ENCODE peak calls at places on chromosomes 11 and 22, in six cellular contexts. One of them, this sample, is unnamed.

GRCh38 chr11:96267490-96268010 is 75.4 kb downstream of the MAML2 start:
- DNase-seq in HFF-Myc: no peak
- DNase-seq in body of pancreas: no peak
- DNase-seq in coronary artery: no peak
- DNase-seq in upper lobe of left lung: no peak
- DNase-seq in heart right ventricle: no peak
- DNase-seq in this sample: no peak

GRCh38 chr11:89458646-89459045 is 32.5 kb downstream of the NOX4 start:
- DNase-seq in HFF-Myc: no peak
- DNase-seq in coronary artery: no peak
- DNase-seq in body of pancreas: no peak
- DNase-seq in upper lobe of left lung: no peak
- DNase-seq in heart right ventricle: no peak
- DNase-seq in this sample: peak

GRCh38 chr11:60345489-60345888 is 18.4 kb downstream of the MS4A6E start:
- DNase-seq in upper lobe of left lung: no peak
- DNase-seq in body of pancreas: peak
- DNase-seq in heart right ventricle: peak
- DNase-seq in HFF-Myc: no peak
- DNase-seq in coronary artery: no peak
- DNase-seq in this sample: no peak

GRCh38 chr11:112961751-112962747 is 829 bp downstream of the NCAM1 start:
- DNase-seq in heart right ventricle: peak
- DNase-seq in body of pancreas: no peak
- DNase-seq in HFF-Myc: no peak
- DNase-seq in coronary artery: no peak
- DNase-seq in upper lobe of left lung: peak
- DNase-seq in this sample: no peak

GRCh38 chr11:116309446-116309845 is 463.3 kb downstream of the BUD13 start:
- DNase-seq in heart right ventricle: no peak
- DNase-seq in upper lobe of left lung: no peak
- DNase-seq in coronary artery: no peak
- DNase-seq in body of pancreas: no peak
- DNase-seq in HFF-Myc: no peak
- DNase-seq in this sample: no peak

GRCh38 chr11:26331911-26332571 is at the start of gene ANO3:
- DNase-seq in heart right ventricle: peak
- DNase-seq in upper lobe of left lung: peak
- DNase-seq in coronary artery: no peak
- DNase-seq in HFF-Myc: peak
- DNase-seq in body of pancreas: peak
- DNase-seq in this sample: peak

GRCh38 chr11:68659158-68659921 is 25.0 kb upstream of the GAL start:
- DNase-seq in upper lobe of left lung: peak
- DNase-seq in coronary artery: no peak
- DNase-seq in heart right ventricle: peak
- DNase-seq in body of pancreas: no peak
- DNase-seq in HFF-Myc: peak
- DNase-seq in this sample: peak

GRCh38 chr11:27398413-27398780 is 35.4 kb upstream of the CCDC34 start:
- DNase-seq in coronary artery: no peak
- DNase-seq in body of pancreas: no peak
- DNase-seq in upper lobe of left lung: no peak
- DNase-seq in HFF-Myc: no peak
- DNase-seq in heart right ventricle: no peak
- DNase-seq in this sample: no peak

GRCh38 chr11:4511846-4512245 is 29.4 kb downstream of the OR52K1 start:
- DNase-seq in upper lobe of left lung: no peak
- DNase-seq in heart right ventricle: no peak
- DNase-seq in coronary artery: no peak
- DNase-seq in HFF-Myc: no peak
- DNase-seq in body of pancreas: no peak
- DNase-seq in this sample: no peak

GRCh38 chr11:57530596-57531507 is at the start of gene TIMM10:
- DNase-seq in upper lobe of left lung: peak
- DNase-seq in coronary artery: peak
- DNase-seq in body of pancreas: peak
- DNase-seq in heart right ventricle: peak
- DNase-seq in HFF-Myc: peak
- DNase-seq in this sample: peak

GRCh38 chr11:93740031-93740801 is 1.1 kb downstream of the TAF1D start:
- DNase-seq in HFF-Myc: no peak
- DNase-seq in heart right ventricle: no peak
- DNase-seq in body of pancreas: peak
- DNase-seq in coronary artery: no peak
- DNase-seq in upper lobe of left lung: no peak
- DNase-seq in this sample: no peak

DNA sequence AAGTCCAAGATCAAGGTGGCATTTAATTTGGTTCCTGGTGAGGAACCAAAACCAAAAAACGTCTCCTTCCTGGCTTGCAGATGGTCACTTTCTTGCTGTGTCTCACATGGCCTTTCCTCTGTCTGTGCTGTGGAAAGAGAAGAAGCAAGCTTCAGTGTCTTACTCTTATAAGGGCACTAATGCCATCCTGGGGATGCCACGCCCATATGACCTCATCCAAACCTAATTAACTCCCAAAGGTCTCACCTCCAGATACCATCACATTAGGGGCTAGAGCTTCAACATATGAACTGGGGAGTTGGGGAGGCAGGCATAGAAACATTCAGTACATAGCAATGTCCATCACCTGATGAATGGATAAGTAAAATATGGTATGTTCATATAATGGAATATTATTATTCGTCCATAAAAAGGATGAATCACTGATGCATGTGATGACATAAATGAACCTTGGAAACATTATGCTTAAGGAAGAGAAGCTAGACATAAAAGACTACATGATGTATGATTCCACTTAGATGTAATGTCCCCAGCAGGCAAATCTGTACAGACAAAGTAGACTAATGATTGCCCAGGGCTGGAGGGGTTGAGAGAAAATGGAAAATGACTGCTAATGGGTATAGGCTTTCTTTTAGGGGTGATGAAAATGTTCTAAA is 78.6 kb upstream of the B3GNT6 start:
- DNase-seq in upper lobe of left lung: no peak
- DNase-seq in heart right ventricle: no peak
- DNase-seq in HFF-Myc: no peak
- DNase-seq in body of pancreas: no peak
- DNase-seq in coronary artery: no peak
- DNase-seq in this sample: no peak
- H3K4me3 ChIP-seq in upper lobe of left lung: no peak
- H3K4me3 ChIP-seq in heart right ventricle: no peak
- H3K4me3 ChIP-seq in HFF-Myc: no peak
- H3K4me3 ChIP-seq in body of pancreas: no peak
- H3K4me3 ChIP-seq in coronary artery: no peak
- H3K4me3 ChIP-seq in this sample: no peak

GRCh38 chr22:21970800-21971617 is 11.6 kb downstream of the TOP3B start:
- DNase-seq in upper lobe of left lung: peak
- DNase-seq in HFF-Myc: no peak
- DNase-seq in body of pancreas: no peak
- DNase-seq in heart right ventricle: no peak
- DNase-seq in coronary artery: no peak
- DNase-seq in this sample: no peak

GRCh38 chr22:21971858-21972275 is 10.7 kb downstream of the TOP3B start:
- DNase-seq in coronary artery: no peak
- DNase-seq in upper lobe of left lung: no peak
- DNase-seq in heart right ventricle: no peak
- DNase-seq in body of pancreas: no peak
- DNase-seq in HFF-Myc: no peak
- DNase-seq in this sample: no peak

GRCh38 chr22:21974058-21974649 is 8.4 kb downstream of the TOP3B start:
- DNase-seq in upper lobe of left lung: peak
- DNase-seq in body of pancreas: no peak
- DNase-seq in coronary artery: no peak
- DNase-seq in heart right ventricle: no peak
- DNase-seq in HFF-Myc: no peak
- DNase-seq in this sample: no peak

GRCh38 chr22:21972806-21973205 is 9.8 kb downstream of the TOP3B start:
- DNase-seq in HFF-Myc: no peak
- DNase-seq in heart right ventricle: no peak
- DNase-seq in body of pancreas: no peak
- DNase-seq in coronary artery: no peak
- DNase-seq in upper lobe of left lung: peak
- DNase-seq in this sample: no peak

DNA sequence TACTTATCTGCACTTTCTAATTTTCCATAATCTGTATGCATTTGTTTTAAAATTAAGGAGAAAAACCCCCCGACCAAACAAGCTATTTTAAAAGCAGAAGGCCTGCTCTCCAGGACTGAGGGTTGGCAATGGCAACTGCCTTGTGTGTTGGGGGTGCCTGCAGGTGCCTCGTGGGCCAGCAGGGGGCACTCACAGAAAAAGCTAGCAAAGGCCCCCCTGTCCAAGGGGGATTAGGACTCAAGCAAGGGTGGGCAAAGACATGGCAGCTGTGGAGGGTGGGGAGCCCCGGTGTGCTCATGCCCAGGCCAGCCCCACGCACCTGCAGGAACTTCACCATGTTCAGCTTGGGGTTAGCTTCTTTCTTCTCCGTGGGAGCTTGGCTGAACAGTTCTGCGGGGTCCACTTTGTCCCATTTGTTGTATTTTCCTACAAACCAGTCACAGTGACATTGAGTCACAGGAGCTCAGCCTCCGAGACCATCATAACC is 10.3 kb downstream of the TOP3B start:
- DNase-seq in upper lobe of left lung: peak
- DNase-seq in coronary artery: no peak
- DNase-seq in body of pancreas: peak
- DNase-seq in heart right ventricle: no peak
- DNase-seq in HFF-Myc: no peak
- DNase-seq in this sample: no peak
- TF ChIP-seq CTCF in upper lobe of left lung: peak
- TF ChIP-seq CTCF in coronary artery: peak
- TF ChIP-seq CTCF in body of pancreas: peak
- TF ChIP-seq CTCF in heart right ventricle: peak
- TF ChIP-seq CTCF in HFF-Myc: peak
- TF ChIP-seq CTCF in this sample: peak

GRCh38 chr11:62104816-62105610 is 18.8 kb upstream of the INCENP start:
- DNase-seq in heart right ventricle: peak
- DNase-seq in body of pancreas: no peak
- DNase-seq in coronary artery: no peak
- DNase-seq in HFF-Myc: no peak
- DNase-seq in upper lobe of left lung: no peak
- DNase-seq in this sample: no peak
- H3K4me3 ChIP-seq in heart right ventricle: peak
- H3K4me3 ChIP-seq in body of pancreas: no peak
- H3K4me3 ChIP-seq in coronary artery: peak
- H3K4me3 ChIP-seq in HFF-Myc: no peak
- H3K4me3 ChIP-seq in upper lobe of left lung: peak
- H3K4me3 ChIP-seq in this sample: no peak

DNA sequence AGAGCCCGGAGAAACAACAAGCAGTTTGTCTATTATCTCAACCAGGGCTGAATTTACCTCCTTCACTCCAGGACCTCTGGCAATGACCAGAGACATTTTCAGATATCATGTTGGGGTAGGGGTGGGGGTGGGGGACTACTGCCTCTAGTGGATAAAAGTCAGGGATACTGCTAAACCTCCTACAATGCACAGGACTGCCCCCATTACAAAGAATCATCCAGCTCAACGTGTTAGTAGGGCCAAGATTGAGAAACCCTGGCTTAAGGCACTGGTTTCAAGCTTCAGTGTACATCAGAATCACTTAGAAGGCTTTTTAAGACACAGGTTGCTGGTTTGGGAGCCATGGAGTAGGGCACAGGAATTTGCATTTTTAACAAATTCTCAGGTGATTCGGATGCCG is 124.0 kb downstream of the APIP start:
- DNase-seq in coronary artery: no peak
- DNase-seq in body of pancreas: no peak
- DNase-seq in HFF-Myc: no peak
- DNase-seq in upper lobe of left lung: no peak
- DNase-seq in heart right ventricle: no peak
- DNase-seq in this sample: no peak
- TF ChIP-seq CTCF in coronary artery: no peak
- TF ChIP-seq CTCF in body of pancreas: no peak
- TF ChIP-seq CTCF in HFF-Myc: peak
- TF ChIP-seq CTCF in upper lobe of left lung: no peak
- TF ChIP-seq CTCF in heart right ventricle: no peak
- TF ChIP-seq CTCF in this sample: no peak

GRCh38 chr11:76824980-76825725 is 35.6 kb upstream of the ACER3 start:
- DNase-seq in HFF-Myc: no peak
- DNase-seq in body of pancreas: no peak
- DNase-seq in upper lobe of left lung: no peak
- DNase-seq in coronary artery: no peak
- DNase-seq in heart right ventricle: no peak
- DNase-seq in this sample: no peak

GRCh38 chr11:76823481-76824028 is 37.2 kb upstream of the ACER3 start:
- DNase-seq in upper lobe of left lung: no peak
- DNase-seq in heart right ventricle: peak
- DNase-seq in HFF-Myc: peak
- DNase-seq in coronary artery: no peak
- DNase-seq in body of pancreas: no peak
- DNase-seq in this sample: no peak

GRCh38 chr11:76825726-76826396 is 34.9 kb upstream of the ACER3 start:
- DNase-seq in body of pancreas: no peak
- DNase-seq in HFF-Myc: no peak
- DNase-seq in coronary artery: no peak
- DNase-seq in heart right ventricle: no peak
- DNase-seq in upper lobe of left lung: no peak
- DNase-seq in this sample: no peak

GRCh38 chr11:76822406-76822805 is 38.3 kb upstream of the ACER3 start:
- DNase-seq in body of pancreas: no peak
- DNase-seq in coronary artery: no peak
- DNase-seq in heart right ventricle: no peak
- DNase-seq in upper lobe of left lung: no peak
- DNase-seq in HFF-Myc: no peak
- DNase-seq in this sample: no peak

DNA sequence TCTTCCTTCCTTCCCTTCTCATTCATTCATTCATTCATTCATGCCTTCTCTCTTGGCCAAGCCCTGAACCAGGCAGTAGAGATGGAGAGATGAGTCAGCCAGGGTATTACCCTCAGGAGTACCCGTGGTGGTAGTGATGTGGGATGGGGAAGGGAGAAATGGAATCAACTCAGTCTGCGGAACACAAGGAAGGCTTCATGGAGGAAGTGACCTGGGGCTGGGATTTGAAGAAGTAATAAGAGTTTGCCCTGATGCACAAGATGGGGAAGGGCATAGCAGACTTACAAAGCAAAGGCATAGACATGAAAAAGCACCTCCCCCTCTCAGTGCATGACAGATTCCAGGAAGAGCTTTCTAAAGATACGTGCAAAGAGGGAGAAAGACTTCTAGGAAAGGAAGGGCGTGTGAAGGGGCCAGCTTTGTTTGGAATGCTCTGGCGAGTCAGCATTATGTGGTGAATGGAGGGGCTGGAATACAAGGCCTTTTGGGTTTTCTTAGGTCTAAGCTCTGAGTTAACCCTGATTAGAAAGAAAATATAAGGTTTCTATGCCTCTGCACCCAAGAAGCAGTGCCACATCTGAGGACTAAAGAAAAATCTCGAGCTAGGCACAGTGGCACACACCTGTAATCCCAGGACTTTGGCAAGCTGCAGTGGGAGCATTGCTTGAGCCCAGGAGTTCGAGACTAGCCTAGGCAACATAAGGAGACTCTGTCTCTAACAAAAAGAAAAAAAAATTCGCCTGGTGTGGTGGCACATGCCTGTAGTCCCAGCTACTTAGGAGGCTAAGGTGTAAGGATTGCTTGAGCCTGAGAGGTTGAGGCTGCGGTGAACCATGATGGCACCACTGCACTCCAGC is 36.4 kb upstream of the ACER3 start:
- DNase-seq in HFF-Myc: peak
- DNase-seq in body of pancreas: no peak
- DNase-seq in upper lobe of left lung: no peak
- DNase-seq in heart right ventricle: peak
- DNase-seq in coronary artery: no peak
- DNase-seq in this sample: no peak
- H3K4me3 ChIP-seq in HFF-Myc: no peak
- H3K4me3 ChIP-seq in body of pancreas: no peak
- H3K4me3 ChIP-seq in upper lobe of left lung: no peak
- H3K4me3 ChIP-seq in heart right ventricle: no peak
- H3K4me3 ChIP-seq in coronary artery: no peak
- H3K4me3 ChIP-seq in this sample: no peak

This sample was measured in AG04449.